ENCODE peak calls at places on chromosomes 1 and 21, in ten cellular contexts. U is heart left ventricle; E is CD4-positive, alpha-beta T cell; M is left ventricle myocardium inferior; A is cardiac muscle cell; X is lower lobe of right lung; G is AG04450; J is fibroblast of lung; C is suprapubic skin; N is spleen. I is an unnamed sample.

GRCh38 chr1:222225171-222225570 is 322.7 kb downstream of the HHIPL2 start:
- DNase-seq in U (no peak), E (no peak), M (no peak), A (no peak), X (no peak), G (no peak), J (peak; percentile 36), C (no peak), N (no peak), I (peak; percentile 13)

GRCh38 chr1:7975212-7975865 is 13.8 kb downstream of the PARK7 start:
- DNase-seq in U (peak; percentile 63), E (no peak), M (peak; percentile 61), A (peak; percentile 83), X (peak; percentile 66), G (peak; percentile 48), J (peak; percentile 78), C (peak; percentile 81), N (no peak), I (peak; percentile 85)

GRCh38 chr1:33155877-33156538 is 25.8 kb downstream of the TRIM62 start:
- DNase-seq in U (no peak), E (no peak), M (no peak), A (no peak), X (no peak), G (no peak), J (no peak), C (no peak), N (no peak), I (no peak)

GRCh38 chr1:205504311-205505075 is at the start of gene CDK18:
- DNase-seq in U (peak; percentile 87), E (peak; percentile 32), M (peak; percentile 89), A (peak; percentile 90), X (peak; percentile 93), G (no peak), J (peak; percentile 23), C (no peak), N (peak; percentile 84), I (peak; percentile 84)

GRCh38 chr1:236785477-236785876 is 9.6 kb upstream of the MTR start:
- DNase-seq in U (no peak), E (no peak), M (no peak), A (no peak), X (no peak), G (no peak), J (no peak), C (no peak), N (no peak), I (no peak)

GRCh38 chr1:10996100-10996499 is 16.4 kb upstream of the TARDBP start:
- DNase-seq in U (no peak), E (no peak), M (no peak), A (no peak), X (no peak), G (no peak), J (no peak), C (no peak), N (no peak), I (no peak)

GRCh38 chr1:184745110-184745509 is 9.5 kb downstream of the EDEM3 start:
- DNase-seq in U (no peak), E (no peak), M (no peak), A (no peak), X (no peak), G (no peak), J (peak; percentile 3), C (no peak), N (no peak), I (no peak)

GRCh38 chr1:43934279-43934985 is 831 bp downstream of the ARTN start:
- DNase-seq in U (peak; percentile 52), E (peak; percentile 44), M (peak; percentile 42), A (peak; percentile 89), X (peak; percentile 80), G (no peak), J (peak; percentile 66), C (no peak), N (peak; percentile 87), I (peak; percentile 67)

GRCh38 chr1:207304710-207305151 is 16.7 kb upstream of the CD55 start:
- DNase-seq in U (no peak), E (no peak), M (no peak), A (no peak), X (no peak), G (no peak), J (peak; percentile 60), C (no peak), N (no peak), I (peak; percentile 53)

GRCh38 chr1:241605146-241605805 is 34.9 kb downstream of the CHML start:
- DNase-seq in U (no peak), E (no peak), M (no peak), A (peak; percentile 11), X (no peak), G (no peak), J (no peak), C (no peak), N (no peak), I (no peak)

GRCh38 chr1:167763525-167764220 is 41.9 kb downstream of the MPZL1 start:
- DNase-seq in U (no peak), E (no peak), M (no peak), A (no peak), X (no peak), G (no peak), J (no peak), C (no peak), N (no peak), I (no peak)

GRCh38 chr1:155219592-155220031 is 11.1 kb downstream of the MTX1 start:
- DNase-seq in U (no peak), E (no peak), M (no peak), A (peak; percentile 55), X (no peak), G (no peak), J (peak; percentile 20), C (no peak), N (no peak), I (no peak)

GRCh38 chr1:100100202-100100601 is 32.5 kb downstream of the SASS6 start:
- DNase-seq in U (no peak), E (no peak), M (no peak), A (no peak), X (no peak), G (peak; percentile 11), J (peak; percentile 21), C (no peak), N (no peak), I (no peak)

GRCh38 chr1:39214714-39214997 is 10.2 kb downstream of the MACF1 start:
- DNase-seq in U (no peak), E (no peak), M (no peak), A (no peak), X (no peak), G (no peak), J (no peak), C (no peak), N (no peak), I (no peak)

GRCh38 chr21:23045955-23046354 is 2047.7 kb downstream of the NCAM2 start:
- DNase-seq in U (no peak), E (no peak), M (no peak), A (no peak), X (no peak), G (no peak), J (no peak), C (no peak), N (no peak), I (no peak)

GRCh38 chr1:166671627-166672026 is 167.6 kb upstream of the POGK start:
- DNase-seq in U (no peak), E (no peak), M (no peak), A (no peak), X (no peak), G (no peak), J (no peak), C (no peak), N (no peak), I (no peak)

GRCh38 chr1:166673722-166674121 is 165.6 kb upstream of the POGK start:
- DNase-seq in U (no peak), E (no peak), M (no peak), A (no peak), X (no peak), G (no peak), J (no peak), C (no peak), N (no peak), I (no peak)

GRCh38 chr1:166675213-166675612 is 164.1 kb upstream of the POGK start:
- DNase-seq in U (no peak), E (no peak), M (no peak), A (no peak), X (no peak), G (no peak), J (no peak), C (no peak), N (no peak), I (no peak)

GRCh38 chr1:166679369-166679768 is 159.9 kb upstream of the POGK start:
- DNase-seq in U (no peak), E (no peak), M (no peak), A (no peak), X (no peak), G (no peak), J (no peak), C (no peak), N (no peak), I (no peak)

GRCh38 chr1:166676981-166677380 is 162.3 kb upstream of the POGK start:
- DNase-seq in U (no peak), E (no peak), M (no peak), A (no peak), X (no peak), G (no peak), J (no peak), C (no peak), N (no peak), I (no peak)
- TF ChIP-seq CTCF in U (no peak), E (no peak), M (no peak), A (no peak), X (no peak), G (no peak), J (no peak), C (no peak), N (no peak), I (no peak)

GRCh38 chr1:35454616-35455015 is 102.6 kb downstream of the KIAA0319L start:
- DNase-seq in U (no peak), E (no peak), M (no peak), A (no peak), X (no peak), G (peak; percentile 60), J (peak; percentile 82), C (no peak), N (no peak), I (no peak)
- H3K27ac ChIP-seq in U (peak overlapping the region; percentile 48), E (no peak overlapping the region), M (no peak overlapping the region), A (no peak overlapping the region), X (peak overlapping the region; percentile 13), G (peak overlapping the region; percentile 69), J (no peak overlapping the region), C (no peak overlapping the region), N (peak overlapping the region; percentile 84), I (no peak overlapping the region)

GRCh38 chr1:13228343-13228781 is 2.4 kb upstream of the PRAMEF18 start:
- DNase-seq in U (no peak), E (no peak), M (no peak), A (no peak), X (no peak), G (no peak), J (no peak), C (peak; percentile 22), N (peak; percentile 39), I (no peak)
- TF ChIP-seq CTCF in U (peak; percentile 39), E (peak; percentile 47), M (peak; percentile 40), A (no peak), X (peak; percentile 64), G (no peak), J (no peak), C (no peak), N (peak; percentile 28), I (peak; percentile 20)

DNA sequence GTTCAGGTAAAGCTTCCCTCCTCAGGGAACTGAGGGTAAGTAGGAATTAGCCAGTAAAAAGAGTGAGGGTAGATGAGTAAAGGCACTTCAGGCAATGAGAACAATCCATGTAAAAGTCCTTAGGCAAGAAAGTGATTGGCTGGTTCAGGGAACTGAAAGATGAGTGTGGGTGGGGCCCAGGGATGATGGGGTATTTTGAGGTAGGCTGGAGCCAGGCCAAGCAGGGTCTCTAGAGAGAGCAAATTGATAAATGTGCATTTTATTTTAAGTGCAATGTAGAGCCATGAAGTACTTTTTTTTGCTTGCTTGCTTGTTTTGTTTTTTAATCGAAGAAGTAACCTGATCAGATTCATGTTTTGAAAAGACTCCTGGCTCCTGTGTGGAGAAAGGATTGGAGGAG is 26.5 kb downstream of the OSBPL9 start:
- DNase-seq in U (no peak), E (no peak), M (no peak), A (no peak), X (no peak), G (no peak), J (no peak), C (no peak), N (no peak), I (no peak)
- H3K27ac ChIP-seq in U (peak overlapping the region; percentile 65), E (no peak overlapping the region), M (peak overlapping the region; percentile 78), A (no peak overlapping the region), X (peak overlapping the region; percentile 47), G (peak overlapping the region; percentile 60), J (peak overlapping the region; percentile 72), C (peak overlapping the region; percentile 63), N (peak overlapping the region; percentile 14), I (peak overlapping the region; percentile 88)